ENCODE peak calls at places on chromosomes 4 and X, in eight cellular contexts. One of them, this sample, is unnamed.

GRCh38 chr4:66048861-66049260 is 378.6 kb upstream of the EPHA5 start:
- DNase-seq in NCI-H69: peak; percentile 74
- DNase-seq in HFF-Myc: no peak
- DNase-seq in COR-L47: no peak
- DNase-seq in T-helper 2 cell: no peak
- DNase-seq in HTR-8/SVneo: no peak
- DNase-seq in left ventricle myocardium superior: no peak
- DNase-seq in activated CD8-positive, alpha-beta memory T cell treated with anti-CD3 and anti-CD28 coated beads for 24 hours: no peak
- DNase-seq in this sample: no peak

GRCh38 chr4:117777721-117778120 is 256.6 kb upstream of the NDST3 start:
- DNase-seq in NCI-H69: peak; percentile 49
- DNase-seq in HFF-Myc: no peak
- DNase-seq in COR-L47: no peak
- DNase-seq in T-helper 2 cell: no peak
- DNase-seq in HTR-8/SVneo: no peak
- DNase-seq in left ventricle myocardium superior: no peak
- DNase-seq in activated CD8-positive, alpha-beta memory T cell treated with anti-CD3 and anti-CD28 coated beads for 24 hours: no peak
- DNase-seq in this sample: no peak

GRCh38 chrX:148723551-148723950 is 223.1 kb downstream of the AFF2 start:
- DNase-seq in NCI-H69: peak; percentile 65
- DNase-seq in HFF-Myc: no peak
- DNase-seq in COR-L47: no peak
- DNase-seq in T-helper 2 cell: no peak
- DNase-seq in HTR-8/SVneo: no peak
- DNase-seq in left ventricle myocardium superior: no peak
- DNase-seq in activated CD8-positive, alpha-beta memory T cell treated with anti-CD3 and anti-CD28 coated beads for 24 hours: no peak
- DNase-seq in this sample: no peak

GRCh38 chr4:1210971-1211370 is 38.0 kb downstream of the CTBP1 start:
- DNase-seq in NCI-H69: no peak
- DNase-seq in HFF-Myc: no peak
- DNase-seq in COR-L47: no peak
- DNase-seq in T-helper 2 cell: no peak
- DNase-seq in HTR-8/SVneo: no peak
- DNase-seq in left ventricle myocardium superior: peak; percentile 28
- DNase-seq in activated CD8-positive, alpha-beta memory T cell treated with anti-CD3 and anti-CD28 coated beads for 24 hours: no peak
- DNase-seq in this sample: no peak

GRCh38 chrX:12011075-12011474 is 127.2 kb upstream of the FRMPD4 start:
- DNase-seq in NCI-H69: peak; percentile 50
- DNase-seq in HFF-Myc: no peak
- DNase-seq in COR-L47: no peak
- DNase-seq in T-helper 2 cell: no peak
- DNase-seq in HTR-8/SVneo: no peak
- DNase-seq in left ventricle myocardium superior: no peak
- DNase-seq in activated CD8-positive, alpha-beta memory T cell treated with anti-CD3 and anti-CD28 coated beads for 24 hours: no peak
- DNase-seq in this sample: no peak

GRCh38 chr4:15294202-15294601 is 133.6 kb upstream of the C1QTNF7 start:
- DNase-seq in NCI-H69: no peak
- DNase-seq in HFF-Myc: no peak
- DNase-seq in COR-L47: no peak
- DNase-seq in T-helper 2 cell: no peak
- DNase-seq in HTR-8/SVneo: no peak
- DNase-seq in left ventricle myocardium superior: no peak
- DNase-seq in activated CD8-positive, alpha-beta memory T cell treated with anti-CD3 and anti-CD28 coated beads for 24 hours: no peak
- DNase-seq in this sample: no peak

GRCh38 chr4:848803-849477 is 23.0 kb upstream of the CPLX1 start:
- DNase-seq in NCI-H69: no peak
- DNase-seq in HFF-Myc: no peak
- DNase-seq in COR-L47: no peak
- DNase-seq in T-helper 2 cell: no peak
- DNase-seq in HTR-8/SVneo: no peak
- DNase-seq in left ventricle myocardium superior: peak; percentile 15
- DNase-seq in activated CD8-positive, alpha-beta memory T cell treated with anti-CD3 and anti-CD28 coated beads for 24 hours: no peak
- DNase-seq in this sample: no peak

GRCh38 chr4:153593166-153593565 is 90.9 kb upstream of the TLR2 start:
- DNase-seq in NCI-H69: no peak
- DNase-seq in HFF-Myc: no peak
- DNase-seq in COR-L47: no peak
- DNase-seq in T-helper 2 cell: no peak
- DNase-seq in HTR-8/SVneo: no peak
- DNase-seq in left ventricle myocardium superior: no peak
- DNase-seq in activated CD8-positive, alpha-beta memory T cell treated with anti-CD3 and anti-CD28 coated beads for 24 hours: no peak
- DNase-seq in this sample: no peak

GRCh38 chrX:120365320-120365719 is 3.4 kb downstream of the ATP1B4 start:
- DNase-seq in NCI-H69: peak; percentile 32
- DNase-seq in HFF-Myc: no peak
- DNase-seq in COR-L47: peak; percentile 13
- DNase-seq in T-helper 2 cell: peak; percentile 37
- DNase-seq in HTR-8/SVneo: no peak
- DNase-seq in left ventricle myocardium superior: peak; percentile 63
- DNase-seq in activated CD8-positive, alpha-beta memory T cell treated with anti-CD3 and anti-CD28 coated beads for 24 hours: peak; percentile 66
- DNase-seq in this sample: no peak

GRCh38 chr4:20194079-20195013 is 57.4 kb upstream of the SLIT2 start:
- DNase-seq in NCI-H69: no peak
- DNase-seq in HFF-Myc: peak; percentile 52
- DNase-seq in COR-L47: no peak
- DNase-seq in T-helper 2 cell: peak; percentile 14
- DNase-seq in HTR-8/SVneo: no peak
- DNase-seq in left ventricle myocardium superior: no peak
- DNase-seq in activated CD8-positive, alpha-beta memory T cell treated with anti-CD3 and anti-CD28 coated beads for 24 hours: no peak
- DNase-seq in this sample: no peak

GRCh38 chrX:107675823-107676555 is 47.7 kb downstream of the PRPS1 start:
- DNase-seq in NCI-H69: peak; percentile 42
- DNase-seq in HFF-Myc: no peak
- DNase-seq in COR-L47: no peak
- DNase-seq in T-helper 2 cell: peak; percentile 38
- DNase-seq in HTR-8/SVneo: no peak
- DNase-seq in left ventricle myocardium superior: peak; percentile 35
- DNase-seq in activated CD8-positive, alpha-beta memory T cell treated with anti-CD3 and anti-CD28 coated beads for 24 hours: peak; percentile 66
- DNase-seq in this sample: no peak

GRCh38 chrX:95764972-95765451 is 919.6 kb upstream of the DIAPH2 start:
- DNase-seq in NCI-H69: peak; percentile 38
- DNase-seq in HFF-Myc: no peak
- DNase-seq in COR-L47: peak; percentile 0
- DNase-seq in T-helper 2 cell: peak; percentile 0
- DNase-seq in HTR-8/SVneo: no peak
- DNase-seq in left ventricle myocardium superior: no peak
- DNase-seq in activated CD8-positive, alpha-beta memory T cell treated with anti-CD3 and anti-CD28 coated beads for 24 hours: no peak
- DNase-seq in this sample: peak; percentile 60

This sample was measured in Caki2.